ENCODE peak calls at places on chromosome 4, in four cellular contexts. H is A549, K is right lobe of liver, E is heart right ventricle. D is an unnamed sample. For H3K9me3 and H3K4me1, the result is how much of the 10 kb centered on the place peaks cover.

GRCh38 chr4:37889849-37890500 is 909 bp upstream of the TBC1D1 start:
- DNase-seq in H (no peak), K (peak), E (peak), D (peak)

GRCh38 chr4:36235306-36235705 is 9.0 kb downstream of the ARAP2 start:
- DNase-seq in H (peak), K (no peak), E (no peak), D (no peak)

GRCh38 chr4:34920032-34920431 is 1324.3 kb downstream of the ARAP2 start:
- DNase-seq in H (no peak), K (no peak), E (no peak), D (no peak)

GRCh38 chr4:6658635-6659075 is 18.2 kb downstream of the MRFAP1 start:
- DNase-seq in H (no peak), K (peak), E (no peak), D (peak)

GRCh38 chr4:184628103-184628502 is 21.1 kb downstream of the CASP3 start:
- DNase-seq in H (no peak), K (no peak), E (no peak), D (no peak)

GRCh38 chr4:172818901-172819300 is 349.7 kb upstream of the GALNT7 start:
- DNase-seq in H (no peak), K (no peak), E (no peak), D (no peak)

GRCh38 chr4:141389649-141390048 is 169.0 kb downstream of the ZNF330 start:
- DNase-seq in H (no peak), K (no peak), E (no peak), D (no peak)

GRCh38 chr4:102786279-102786678 is 25.5 kb upstream of the MANBA start:
- DNase-seq in H (no peak), K (no peak), E (no peak), D (no peak)

GRCh38 chr4:125317526-125317880 is 2.7 kb downstream of the FAT4 start:
- DNase-seq in H (peak), K (peak), E (peak), D (peak)

GRCh38 chr4:98573791-98574190 is 84.6 kb downstream of the TSPAN5 start:
- DNase-seq in H (no peak), K (no peak), E (no peak), D (no peak)

GRCh38 chr4:6177587-6178197 is 22.7 kb downstream of the JAKMIP1 start:
- DNase-seq in H (peak), K (no peak), E (no peak), D (no peak)

GRCh38 chr4:99033956-99034355 is 38.4 kb downstream of the METAP1 start:
- DNase-seq in H (no peak), K (no peak), E (no peak), D (no peak)

GRCh38 chr4:152500798-152501434 is 35.0 kb downstream of the FBXW7 start:
- DNase-seq in H (peak), K (no peak), E (peak), D (no peak)

GRCh38 chr4:14928035-14928434 is 74.2 kb upstream of the CPEB2 start:
- DNase-seq in H (no peak), K (no peak), E (no peak), D (no peak)

GRCh38 chr4:37400326-37400881 is 155.9 kb downstream of the NWD2 start:
- DNase-seq in H (no peak), K (no peak), E (no peak), D (no peak)

GRCh38 chr4:142435599-142436235 is 410.4 kb downstream of the INPP4B start:
- DNase-seq in H (no peak), K (no peak), E (no peak), D (no peak)

GRCh38 chr4:74331944-74332343 is 23.7 kb downstream of the EPGN start:
- DNase-seq in H (no peak), K (no peak), E (no peak), D (no peak)

GRCh38 chr4:153465145-153465544 is 1.0 kb upstream of the TMEM131L start:
- DNase-seq in H (no peak), K (no peak), E (no peak), D (no peak)

GRCh38 chr4:422587-422986 is 76.4 kb downstream of the ZNF721 start:
- DNase-seq in H (no peak), K (no peak), E (no peak), D (no peak)
- H3K9me3 ChIP-seq in H (half or more), K (under half), E (half or more), D (under half)

DNA sequence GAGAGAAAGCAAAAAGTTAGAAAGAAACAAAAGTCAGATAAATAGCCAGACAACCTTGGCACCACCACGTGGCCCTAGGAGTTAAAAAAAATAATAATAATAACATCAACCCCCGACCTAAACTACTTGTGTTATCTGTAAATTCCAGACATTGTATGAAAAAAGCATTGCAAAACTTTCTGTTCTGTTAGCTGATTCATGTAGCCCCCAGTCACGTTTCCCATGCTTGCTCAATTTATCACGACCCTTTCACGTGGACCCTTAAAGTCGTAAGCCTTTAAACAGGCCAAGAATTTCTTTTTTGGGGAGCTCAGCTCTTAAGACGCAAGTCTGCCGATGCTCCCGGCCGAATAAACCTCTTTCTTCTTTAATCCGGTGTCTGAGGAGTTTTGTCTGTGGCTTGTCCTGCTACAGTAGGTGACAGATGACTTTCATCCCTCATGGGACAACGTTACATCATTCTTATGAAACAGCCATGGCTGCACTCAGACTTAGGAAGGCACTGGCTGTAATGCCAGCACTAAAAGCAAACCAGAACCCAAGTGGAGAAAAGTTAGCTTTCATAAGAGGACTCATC is 521 bp downstream of the ACOX3 start:
- DNase-seq in H (peak), K (no peak), E (no peak), D (no peak)
- H3K4me1 ChIP-seq in H (under half), K (under half), E (under half), D (under half)

DNA sequence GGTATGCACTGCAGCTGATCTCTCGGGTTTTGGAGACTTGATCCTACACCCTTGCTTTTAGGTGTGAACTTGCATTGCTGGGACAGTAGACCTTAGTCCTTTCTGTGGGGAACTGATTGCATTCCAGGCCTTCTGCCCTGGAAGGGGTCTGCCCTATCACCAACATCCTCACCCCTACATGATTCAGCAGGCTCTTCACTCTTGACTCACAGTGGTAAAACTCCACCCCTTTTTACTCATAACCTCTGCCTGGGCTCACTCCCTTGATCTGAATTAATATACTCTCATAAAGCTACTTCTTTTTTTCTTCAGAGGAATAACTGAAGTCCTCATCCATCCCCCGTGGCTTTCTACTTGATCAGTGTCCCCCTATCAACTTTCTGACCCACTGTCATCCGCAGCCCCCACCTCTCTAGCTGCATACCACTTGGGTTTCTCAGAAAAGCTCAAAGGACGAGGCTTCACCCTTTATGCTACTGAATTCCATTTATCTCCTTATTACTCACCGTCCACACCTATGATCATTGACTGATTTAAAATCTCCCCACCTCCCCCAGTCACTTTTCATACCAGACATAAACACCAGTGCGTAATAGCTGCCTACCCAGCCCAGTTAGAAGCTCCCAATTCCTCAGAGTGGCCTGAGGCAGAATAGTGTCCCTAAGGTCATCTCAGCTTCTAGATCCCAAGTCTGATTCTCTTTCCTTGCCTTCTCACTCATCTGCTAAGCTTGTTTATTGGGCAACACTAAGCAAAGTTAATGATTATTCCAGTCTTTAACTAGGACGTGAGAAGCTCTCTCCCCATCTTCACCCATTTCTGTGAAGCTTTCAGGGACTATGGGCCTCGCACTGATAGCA is 6.9 kb upstream of the DDX60L start:
- DNase-seq in H (peak), K (no peak), E (no peak), D (no peak)
- H3K9me3 ChIP-seq in H (under half), K (under half), E (under half), D (under half)

GRCh38 chr4:2596153-2596552 is 59.7 kb downstream of the FAM193A start:
- DNase-seq in H (no peak), K (no peak), E (no peak), D (no peak)

GRCh38 chr4:2591189-2591588 is 54.7 kb downstream of the FAM193A start:
- DNase-seq in H (no peak), K (no peak), E (no peak), D (no peak)

GRCh38 chr4:2595436-2595835 is 59.0 kb downstream of the FAM193A start:
- DNase-seq in H (no peak), K (no peak), E (no peak), D (no peak)

GRCh38 chr4:2592572-2592971 is 56.1 kb downstream of the FAM193A start:
- DNase-seq in H (no peak), K (no peak), E (no peak), D (no peak)

DNA sequence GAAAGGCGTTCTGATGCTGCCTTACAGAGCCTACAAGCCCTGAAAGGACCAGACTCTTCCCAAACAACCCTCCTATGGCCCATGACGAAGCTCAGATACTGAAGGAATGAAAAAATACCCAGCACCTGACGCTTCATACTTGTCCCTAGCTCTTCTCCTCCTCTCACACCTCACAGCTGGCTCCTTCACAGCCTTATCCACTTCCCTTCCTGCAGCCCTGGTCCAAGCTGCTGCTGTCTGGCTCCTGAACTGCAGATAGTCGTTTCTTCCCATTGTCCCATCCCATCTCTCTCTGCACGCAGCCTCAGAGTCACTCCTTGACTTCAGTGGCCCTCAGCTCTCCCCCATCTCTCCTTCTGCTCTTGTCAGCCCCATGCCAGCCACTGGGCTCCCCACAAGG is 56.6 kb downstream of the FAM193A start:
- DNase-seq in H (no peak), K (no peak), E (no peak), D (no peak)
- H3K4me1 ChIP-seq in H (under half), K (under half), E (under half), D (under half)

DNA sequence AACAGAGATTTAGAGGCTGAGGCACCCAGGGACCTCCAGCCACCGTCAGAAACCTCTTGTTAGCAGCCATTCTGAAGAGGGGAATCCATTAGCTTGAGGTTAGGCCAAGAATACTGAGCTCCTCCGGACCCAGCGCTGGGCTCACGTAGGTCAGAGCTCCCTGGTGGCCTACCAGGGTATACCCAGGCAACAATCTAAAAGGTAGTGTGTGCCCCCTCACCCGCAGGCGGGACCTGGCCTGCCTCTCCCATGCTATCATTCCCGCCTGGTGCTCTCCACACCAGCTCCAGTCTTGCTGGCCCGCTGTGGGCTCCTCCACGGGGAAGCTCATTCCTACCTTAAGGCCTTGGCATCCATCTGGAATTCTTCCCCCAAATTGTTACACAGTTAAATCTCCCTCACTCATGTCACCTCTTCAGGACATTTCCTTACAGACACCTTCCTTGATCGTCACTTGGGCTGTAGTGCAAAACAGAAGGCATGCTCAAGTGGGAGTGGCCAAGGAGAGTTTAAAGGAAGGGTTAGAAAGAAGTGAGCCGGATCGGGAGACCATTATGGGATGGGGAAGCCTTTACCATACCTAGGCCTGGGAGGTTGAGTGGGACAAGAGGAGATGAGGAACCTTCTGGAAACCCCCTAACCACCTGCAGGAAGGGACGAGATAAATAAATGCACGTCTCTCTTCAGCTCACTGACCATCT is 102.5 kb downstream of the UCHL1 start:
- DNase-seq in H (peak), K (peak), E (no peak), D (peak)
- H3K9me3 ChIP-seq in H (under half), K (under half), E (under half), D (under half)

GRCh38 chr4:158871050-158871724 is 102.4 kb downstream of the FNIP2 start:
- DNase-seq in H (no peak), K (no peak), E (no peak), D (no peak)
- H3K4me1 ChIP-seq in H (under half), K (under half), E (under half), D (under half)

GRCh38 chr4:123043013-123043412 is 120.6 kb upstream of the NUDT6 start:
- DNase-seq in H (peak), K (no peak), E (no peak), D (no peak)
- H3K9me3 ChIP-seq in H (under half), K (under half), E (under half), D (under half)

GRCh38 chr4:100906973-100907372 is 389.2 kb upstream of the EMCN start:
- DNase-seq in H (no peak), K (no peak), E (no peak), D (no peak)

GRCh38 chr4:100908540-100908939 is 390.7 kb upstream of the EMCN start:
- DNase-seq in H (no peak), K (no peak), E (no peak), D (no peak)

GRCh38 chr4:100913685-100914084 is 395.9 kb upstream of the EMCN start:
- DNase-seq in H (no peak), K (no peak), E (no peak), D (no peak)

GRCh38 chr4:100907465-100908454 is 389.9 kb upstream of the EMCN start:
- DNase-seq in H (peak), K (no peak), E (no peak), D (no peak)
- H3K4me1 ChIP-seq in H (under half), K (under half), E (under half), D (under half)

GRCh38 chr4:175986-176385 is 51.7 kb downstream of the ZNF718 start:
- DNase-seq in H (no peak), K (no peak), E (no peak), D (no peak)
- H3K9me3 ChIP-seq in H (under half), K (under half), E (half or more), D (under half)